ENCODE peak calls at places on chromosomes 13 and 19, in ten cellular contexts. P is vagina, H is fibroblast of lung, U is Peyer's patch, F is uterus, B is astrocyte of the cerebellum, I is cardiac fibroblast, X is A673, J is fibroblast of pulmonary artery, T is adrenal gland. O is an unnamed sample.

GRCh38 chr19:49999371-50000010 is 25.7 kb downstream of the VRK3 start:
- DNase-seq in U (no peak), P (no peak), B (no peak), I (no peak), X (no peak), H (peak; percentile 5), F (no peak), J (peak; percentile 18), T (no peak), O (no peak)

GRCh38 chr19:44071824-44072542 is at the start of gene ZNF284:
- DNase-seq in I (peak; percentile 90), H (peak; percentile 92), B (peak; percentile 60), J (peak; percentile 92), P (no peak), T (peak; percentile 81), X (peak; percentile 96), F (peak; percentile 87), U (peak; percentile 88), O (peak; percentile 85)

GRCh38 chr13:105327727-105328126 is 1207.7 kb downstream of the EFNB2 start:
- DNase-seq in J (no peak), T (no peak), U (no peak), F (no peak), H (peak; percentile 69), X (no peak), I (no peak), B (peak; percentile 19), P (no peak), O (no peak)

GRCh38 chr19:5308471-5309437 is 31.9 kb downstream of the PTPRS start:
- DNase-seq in F (peak; percentile 88), U (no peak), H (peak; percentile 91), P (no peak), J (peak; percentile 89), B (peak; percentile 79), X (peak; percentile 96), I (peak; percentile 79), T (no peak), O (no peak)

GRCh38 chr13:83221813-83222241 is 660.4 kb downstream of the SLITRK1 start:
- DNase-seq in X (no peak), P (no peak), J (peak; percentile 92), H (peak; percentile 91), I (peak; percentile 93), U (no peak), T (no peak), F (no peak), B (peak; percentile 72), O (no peak)

GRCh38 chr13:24220086-24220703 is 59.7 kb downstream of the SPATA13 start:
- DNase-seq in B (peak; percentile 76), F (peak; percentile 72), I (peak; percentile 92), J (peak; percentile 92), P (no peak), T (peak; percentile 68), H (peak; percentile 72), X (peak; percentile 88), U (no peak), O (no peak)

GRCh38 chr13:48585456-48585840 is 52.6 kb upstream of the RCBTB2 start:
- DNase-seq in P (no peak), B (peak; percentile 79), I (peak; percentile 41), U (no peak), X (no peak), F (peak; percentile 37), T (no peak), J (peak; percentile 77), H (peak; percentile 82), O (no peak)

GRCh38 chr13:30331331-30331771 is 24.0 kb upstream of the KATNAL1 start:
- DNase-seq in U (no peak), T (peak; percentile 69), F (peak; percentile 93), P (no peak), I (no peak), H (no peak), J (no peak), B (no peak), X (no peak), O (peak; percentile 55)

GRCh38 chr13:50463662-50464061 is 379.8 kb downstream of the DLEU7 start:
- DNase-seq in F (no peak), I (no peak), T (no peak), X (peak; percentile 23), B (no peak), J (no peak), P (no peak), U (no peak), H (no peak), O (no peak)

GRCh38 chr19:53580871-53581835 is 43.2 kb downstream of the ZNF331 start:
- DNase-seq in J (no peak), F (no peak), B (no peak), U (no peak), P (no peak), I (no peak), H (no peak), T (no peak), X (no peak), O (no peak)
- H3K4me3 ChIP-seq in J (no peak overlapping the region), F (no peak overlapping the region), B (no peak overlapping the region), U (no peak overlapping the region), P (no peak overlapping the region), I (no peak overlapping the region), H (no peak overlapping the region), T (no peak overlapping the region), X (no peak overlapping the region), O (no peak overlapping the region)

GRCh38 chr13:33262997-33263396 is 22.6 kb downstream of the STARD13 start:
- DNase-seq in U (no peak), H (no peak), B (no peak), F (no peak), P (no peak), X (peak; percentile 67), J (no peak), T (no peak), I (no peak), O (no peak)
- TF ChIP-seq CTCF in U (no peak), H (no peak), B (no peak), F (no peak), P (no peak), X (peak; percentile 48), J (peak; percentile 6), T (no peak), I (peak; percentile 10), O (no peak)

GRCh38 chr13:27962128-27962841 is 6.8 kb downstream of the CDX2 start:
- DNase-seq in T (no peak), P (no peak), I (no peak), J (no peak), X (no peak), H (no peak), F (no peak), B (no peak), U (peak; percentile 66), O (no peak)

GRCh38 chr13:27961227-27962085 is 7.7 kb downstream of the CDX2 start:
- DNase-seq in I (no peak), J (no peak), U (no peak), P (no peak), X (no peak), T (no peak), B (no peak), H (no peak), F (no peak), O (no peak)

GRCh38 chr13:27965343-27965739 is 3.8 kb downstream of the CDX2 start:
- DNase-seq in J (no peak), H (no peak), X (no peak), P (no peak), T (no peak), U (peak; percentile 57), I (no peak), F (no peak), B (no peak), O (no peak)

GRCh38 chr13:27964741-27965323 is 4.3 kb downstream of the CDX2 start:
- DNase-seq in T (no peak), J (no peak), I (no peak), B (no peak), F (no peak), U (peak; percentile 62), H (no peak), X (no peak), P (no peak), O (no peak)

DNA sequence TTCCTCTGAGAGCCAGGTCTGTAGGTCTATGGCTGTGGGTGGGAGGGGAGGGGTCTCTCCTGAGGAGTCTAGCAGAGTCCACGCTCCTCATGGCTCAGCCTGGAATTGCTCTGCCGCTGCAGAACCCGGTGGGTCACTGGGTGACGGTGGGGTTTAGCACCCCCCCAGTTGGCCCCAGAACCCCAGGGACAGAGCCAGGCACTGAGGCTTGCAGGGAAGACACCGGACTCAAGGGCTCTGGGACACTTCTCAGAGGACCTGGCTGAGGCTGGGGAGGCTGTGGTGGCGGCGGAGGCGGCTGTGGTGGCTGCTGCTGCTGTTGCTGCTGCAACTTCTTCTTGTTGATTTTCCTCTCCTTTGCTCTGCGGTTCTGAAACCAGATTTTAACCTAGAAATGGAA is 6.1 kb downstream of the CDX2 start:
- DNase-seq in T (no peak), J (no peak), U (peak; percentile 54), H (no peak), B (no peak), F (no peak), P (no peak), I (no peak), X (no peak), O (no peak)
- H3K4me3 ChIP-seq in T (no peak overlapping the region), J (no peak overlapping the region), U (no peak overlapping the region), H (no peak overlapping the region), B (no peak overlapping the region), F (no peak overlapping the region), P (no peak overlapping the region), I (no peak overlapping the region), X (no peak overlapping the region), O (no peak overlapping the region)

GRCh38 chr19:57362997-57363705 is at the start of the genes TRAPPC2B and ZNF547:
- DNase-seq in X (peak; percentile 100), F (peak; percentile 97), J (peak; percentile 100), B (peak; percentile 99), T (peak; percentile 100), P (peak; percentile 99), U (peak; percentile 99), I (peak; percentile 100), H (peak; percentile 100), O (peak; percentile 99)
- TF ChIP-seq CTCF in X (no peak), F (peak; percentile 16), J (no peak), B (no peak), T (no peak), P (no peak), U (no peak), I (no peak), H (no peak), O (no peak)

DNA sequence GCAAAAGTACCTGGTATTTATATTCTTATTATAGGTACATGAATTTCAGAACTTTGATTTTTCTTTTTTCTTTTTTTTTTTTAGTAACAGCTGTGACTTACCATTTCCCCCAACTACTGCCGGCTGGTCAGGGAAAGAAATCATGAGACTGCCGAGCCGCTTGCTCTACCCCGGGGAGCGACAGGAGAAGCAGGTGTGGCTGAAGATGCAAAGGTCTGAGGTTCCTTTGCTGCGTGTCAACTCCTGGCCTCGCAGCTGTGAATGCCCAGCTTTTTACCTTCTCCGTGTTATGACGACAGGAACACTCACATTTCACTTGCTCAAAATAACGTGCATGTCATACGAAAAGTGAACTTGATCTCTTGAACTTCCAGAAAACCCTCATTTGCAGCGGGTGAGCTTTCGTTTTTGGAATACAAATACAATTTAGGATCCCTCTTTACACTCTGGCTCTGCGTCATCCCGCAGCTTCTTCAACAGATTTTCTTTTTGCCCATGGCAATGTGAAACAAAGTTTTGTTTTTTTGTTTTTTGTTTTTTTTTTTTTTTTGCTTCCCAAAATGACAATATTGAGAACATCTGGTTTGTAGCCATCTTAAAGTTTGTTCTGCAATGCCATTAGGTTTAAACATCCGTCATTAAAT is 117.9 kb downstream of the EFNB2 start:
- DNase-seq in X (no peak), U (no peak), P (no peak), J (no peak), F (no peak), B (no peak), H (no peak), T (no peak), I (no peak), O (no peak)
- H3K4me3 ChIP-seq in X (no peak overlapping the region), U (no peak overlapping the region), P (no peak overlapping the region), J (no peak overlapping the region), F (no peak overlapping the region), B (no peak overlapping the region), H (no peak overlapping the region), T (no peak overlapping the region), I (no peak overlapping the region), O (peak overlapping the region; percentile 45)

O was measured in psoas muscle.